ENCODE peak calls at places on chromosomes 12 and 14, in six cellular contexts. S is heart left ventricle, V is GM12878, K is suprapubic skin, T is BE2C, W is sigmoid colon. M is an unnamed sample. For H3K4me1, the result is how much of the 10 kb centered on the place peaks cover.

GRCh38 chr12:104604995-104605675 is 148.4 kb downstream of the CHST11 start:
- DNase-seq in S (peak), V (no peak), K (peak), T (no peak), W (no peak), M (no peak)

GRCh38 chr14:89720741-89721315 is 233.7 kb downstream of the EFCAB11 start:
- DNase-seq in S (peak), V (peak), K (no peak), T (no peak), W (no peak), M (peak)

GRCh38 chr14:102055181-102055901 is 31.5 kb downstream of the HSP90AA1 start:
- DNase-seq in S (peak), V (no peak), K (no peak), T (no peak), W (no peak), M (no peak)

GRCh38 chr12:50751921-50752721 is 11.8 kb upstream of the ATF1 start:
- DNase-seq in S (no peak), V (no peak), K (no peak), T (no peak), W (no peak), M (no peak)

GRCh38 chr12:76636141-76636692 is 76.6 kb upstream of the OSBPL8 start:
- DNase-seq in S (no peak), V (no peak), K (no peak), T (no peak), W (no peak), M (no peak)

GRCh38 chr12:102474438-102475064 is 5.8 kb downstream of the IGF1 start:
- DNase-seq in S (no peak), V (no peak), K (no peak), T (no peak), W (no peak), M (no peak)

GRCh38 chr12:27193854-27194544 is 50.1 kb upstream of the STK38L start:
- DNase-seq in S (peak), V (no peak), K (no peak), T (no peak), W (peak), M (no peak)

GRCh38 chr12:41966916-41967315 is 177.8 kb downstream of the GXYLT1 start:
- DNase-seq in S (no peak), V (no peak), K (no peak), T (no peak), W (no peak), M (no peak)

GRCh38 chr12:32171211-32171610 is 64.6 kb downstream of the BICD1 start:
- DNase-seq in S (no peak), V (no peak), K (no peak), T (no peak), W (no peak), M (no peak)

GRCh38 chr12:2520722-2521246 is 274.0 kb upstream of the FKBP4 start:
- DNase-seq in S (no peak), V (no peak), K (no peak), T (peak), W (no peak), M (no peak)

GRCh38 chr14:99733221-99733550 is 49.1 kb downstream of the CYP46A1 start:
- DNase-seq in S (no peak), V (no peak), K (no peak), T (no peak), W (no peak), M (no peak)

GRCh38 chr14:101017806-101018560 is 114.5 kb upstream of the RTL1 start:
- DNase-seq in S (no peak), V (no peak), K (no peak), T (no peak), W (peak), M (no peak)

GRCh38 chr14:105474478-105475268 is at the start of gene CRIP2:
- DNase-seq in S (peak), V (no peak), K (no peak), T (peak), W (no peak), M (peak)

GRCh38 chr12:52945389-52946232 is 3.3 kb upstream of the KRT18 start:
- DNase-seq in S (no peak), V (no peak), K (no peak), T (no peak), W (no peak), M (no peak)

GRCh38 chr12:25835385-25835784 is 123.1 kb upstream of the RASSF8 start:
- DNase-seq in S (no peak), V (no peak), K (no peak), T (no peak), W (no peak), M (no peak)

GRCh38 chr14:49582211-49582977 is 3.8 kb downstream of the RPS29 start:
- DNase-seq in S (no peak), V (no peak), K (no peak), T (no peak), W (no peak), M (no peak)

GRCh38 chr12:116137318-116137717 is 140.2 kb downstream of the MED13L start:
- DNase-seq in S (no peak), V (no peak), K (no peak), T (no peak), W (no peak), M (no peak)
- H3K4me1 ChIP-seq in S (under half), V (under half), K (half or more), T (under half), W (half or more), M (under half)

DNA sequence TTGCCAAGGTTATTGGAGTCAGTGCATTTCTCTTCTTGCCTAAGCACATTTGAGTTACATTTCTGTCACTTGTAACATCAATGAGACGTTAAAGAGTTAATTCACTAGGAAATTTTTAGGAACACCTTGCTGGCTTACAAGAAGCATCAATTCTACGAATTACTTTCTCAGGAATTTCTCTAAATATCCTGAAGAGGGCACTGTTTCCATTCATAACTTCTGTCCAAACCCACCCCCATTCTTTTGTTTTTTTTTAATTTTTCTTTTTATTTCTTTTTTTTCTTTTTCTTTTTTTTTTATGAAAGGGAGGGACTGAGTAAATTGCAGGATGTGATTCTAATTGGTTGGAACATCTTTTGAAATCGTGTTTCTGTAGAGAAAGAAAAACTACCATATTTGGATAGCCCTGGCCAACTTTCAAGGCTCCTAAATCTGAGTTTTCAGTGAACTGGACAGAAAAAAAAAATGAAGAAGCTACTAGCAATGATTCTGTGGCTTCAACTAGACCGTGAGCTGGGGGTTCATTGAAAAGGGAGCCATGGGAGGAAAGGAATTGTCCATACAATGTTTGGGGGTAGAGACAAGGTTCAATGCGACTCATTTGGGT is 285.3 kb downstream of the DAD1 start:
- DNase-seq in S (no peak), V (no peak), K (no peak), T (no peak), W (no peak), M (no peak)
- TF ChIP-seq CTCF in S (peak), V (peak), K (peak), T (peak), W (no peak), M (no peak)

GRCh38 chr12:92039048-92039447 is 106.6 kb downstream of the BTG1 start:
- DNase-seq in S (no peak), V (no peak), K (no peak), T (no peak), W (no peak), M (no peak)
- H3K4me3 ChIP-seq in S (peak), V (no peak), K (no peak), T (no peak), W (no peak), M (no peak)

GRCh38 chr12:93344876-93345275 is 32.8 kb upstream of the NUDT4 start:
- DNase-seq in S (no peak), V (no peak), K (no peak), T (no peak), W (no peak), M (no peak)

GRCh38 chr12:93351726-93352125 is 26.0 kb upstream of the NUDT4 start:
- DNase-seq in S (no peak), V (no peak), K (no peak), T (no peak), W (no peak), M (no peak)

GRCh38 chr12:93348568-93349435 is 28.9 kb upstream of the NUDT4 start:
- DNase-seq in S (no peak), V (no peak), K (no peak), T (no peak), W (no peak), M (no peak)

GRCh38 chr12:93352321-93352720 is 25.4 kb upstream of the NUDT4 start:
- DNase-seq in S (no peak), V (no peak), K (no peak), T (no peak), W (no peak), M (no peak)

GRCh38 chr12:93347054-93347786 is 30.5 kb upstream of the NUDT4 start:
- DNase-seq in S (no peak), V (no peak), K (no peak), T (peak), W (no peak), M (no peak)
- H3K4me1 ChIP-seq in S (under half), V (under half), K (under half), T (under half), W (under half), M (under half)

DNA sequence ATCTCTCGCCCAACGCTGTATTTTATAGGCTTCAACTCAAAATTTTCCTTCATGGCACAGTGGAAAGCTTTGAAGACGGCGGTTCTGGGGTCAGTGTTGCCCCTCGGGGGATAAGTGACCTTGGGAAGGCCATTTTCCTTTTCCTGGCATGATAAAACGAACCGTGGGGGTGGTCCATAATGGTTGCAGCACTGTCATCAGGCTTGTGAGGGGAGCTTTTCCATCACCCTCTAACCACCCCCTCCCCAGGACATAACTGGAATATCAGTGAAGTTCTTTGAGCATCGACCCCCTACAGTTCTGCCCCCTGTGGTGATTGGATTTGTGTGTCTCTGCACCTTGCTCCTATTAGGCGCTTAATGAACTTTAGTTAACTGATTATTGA is 16.0 kb downstream of the FOS start:
- DNase-seq in S (no peak), V (no peak), K (no peak), T (no peak), W (peak), M (no peak)
- TF ChIP-seq CTCF in S (no peak), V (peak), K (no peak), T (peak), W (no peak), M (no peak)

DNA sequence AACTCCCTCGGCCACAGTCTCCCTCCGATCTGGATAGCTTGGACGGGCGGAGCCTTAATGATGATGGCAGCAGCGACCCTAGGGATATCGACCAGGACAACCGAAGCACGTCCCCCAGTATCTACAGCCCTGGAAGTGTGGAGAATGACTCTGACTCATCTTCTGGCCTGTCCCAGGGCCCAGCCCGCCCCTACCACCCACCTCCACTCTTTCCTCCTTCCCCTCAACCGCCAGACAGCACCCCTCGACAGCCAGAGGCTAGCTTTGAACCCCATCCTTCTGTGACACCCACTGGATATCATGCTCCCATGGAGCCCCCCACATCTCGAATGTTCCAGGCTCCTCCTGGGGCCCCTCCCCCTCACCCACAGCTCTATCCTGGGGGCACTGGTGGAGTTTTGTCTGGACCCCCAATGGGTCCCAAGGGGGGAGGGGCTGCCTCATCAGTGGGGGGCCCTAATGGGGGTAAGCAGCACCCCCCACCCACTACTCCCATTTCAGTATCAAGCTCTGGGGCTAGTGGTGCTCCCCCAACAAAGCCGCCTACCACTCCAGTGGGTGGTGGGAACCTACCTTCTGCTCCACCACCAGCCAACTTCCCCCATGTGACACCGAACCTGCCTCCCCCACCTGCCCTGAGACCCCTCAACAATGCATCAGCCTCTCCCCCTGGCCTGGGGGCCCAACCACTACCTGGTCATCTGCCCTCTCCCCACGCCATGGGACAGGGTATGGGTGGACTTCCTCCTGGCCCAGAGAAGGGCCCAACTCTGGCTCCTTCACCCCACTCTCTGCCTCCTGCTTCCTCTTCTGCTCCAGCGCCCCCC is 7.9 kb upstream of the RNU7-1 start:
- DNase-seq in S (no peak), V (no peak), K (peak), T (no peak), W (no peak), M (peak)
- H3K4me3 ChIP-seq in S (no peak), V (peak), K (no peak), T (no peak), W (no peak), M (no peak)

GRCh38 chr12:110104188-110104969 is 19.8 kb upstream of the IFT81 start:
- DNase-seq in S (no peak), V (no peak), K (no peak), T (no peak), W (peak), M (no peak)

GRCh38 chr12:110105159-110105558 is 19.0 kb upstream of the IFT81 start:
- DNase-seq in S (no peak), V (no peak), K (no peak), T (no peak), W (no peak), M (no peak)

GRCh38 chr12:110102255-110102654 is 21.9 kb upstream of the IFT81 start:
- DNase-seq in S (peak), V (no peak), K (no peak), T (peak), W (no peak), M (no peak)

GRCh38 chr12:110105961-110106540 is 18.1 kb upstream of the IFT81 start:
- DNase-seq in S (no peak), V (no peak), K (no peak), T (no peak), W (peak), M (no peak)

DNA sequence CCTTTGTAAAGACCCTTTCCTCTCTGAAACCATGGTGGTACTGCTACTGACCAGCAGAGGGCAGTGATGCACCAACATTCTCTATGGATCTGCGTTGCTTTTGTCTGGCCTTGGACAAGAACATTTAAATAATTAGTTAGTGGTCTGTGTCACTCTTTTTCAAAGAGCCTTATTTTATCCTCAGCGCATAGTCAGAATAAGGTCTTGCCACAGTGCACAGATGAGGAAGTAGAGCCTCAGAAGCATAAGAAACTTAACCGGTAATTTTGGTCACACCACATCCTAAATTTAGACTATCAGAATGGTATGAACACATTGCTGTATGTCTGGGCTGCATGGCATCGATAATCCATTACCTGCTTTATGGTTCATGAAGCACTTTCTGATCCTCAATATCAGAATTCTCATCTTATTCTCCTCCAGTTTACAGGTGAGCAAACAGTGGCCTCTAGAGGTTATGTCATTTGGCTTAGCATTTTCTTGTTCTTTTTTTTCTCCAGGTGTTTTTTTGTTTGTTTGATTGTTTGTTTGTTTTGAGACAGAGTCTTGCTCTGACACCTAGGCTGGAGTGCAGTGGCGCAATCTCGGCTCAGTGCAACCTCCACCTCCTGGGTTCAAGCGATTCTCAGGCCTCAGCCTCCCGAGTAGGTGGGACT is 23.7 kb upstream of the IFT81 start:
- DNase-seq in S (peak), V (peak), K (no peak), T (peak), W (peak), M (peak)
- H3K4me1 ChIP-seq in S (under half), V (under half), K (under half), T (under half), W (under half), M (under half)

GRCh38 chr12:34302131-34302885 is 280.0 kb downstream of the ALG10 start:
- DNase-seq in S (no peak), V (no peak), K (no peak), T (no peak), W (peak), M (peak)

GRCh38 chr12:34299802-34300193 is 277.5 kb downstream of the ALG10 start:
- DNase-seq in S (no peak), V (no peak), K (no peak), T (no peak), W (peak), M (no peak)

GRCh38 chr12:34300376-34301250 is 278.3 kb downstream of the ALG10 start:
- DNase-seq in S (no peak), V (no peak), K (no peak), T (no peak), W (peak), M (peak)

GRCh38 chr12:34303091-34303870 is 281.0 kb downstream of the ALG10 start:
- DNase-seq in S (no peak), V (no peak), K (no peak), T (no peak), W (peak), M (no peak)

GRCh38 chr12:34301251-34302130 is 279.2 kb downstream of the ALG10 start:
- DNase-seq in S (no peak), V (no peak), K (no peak), T (no peak), W (peak), M (peak)
- TF ChIP-seq CTCF in S (no peak), V (no peak), K (no peak), T (no peak), W (no peak), M (no peak)